ENCODE peak calls at places on chromosomes 1 and 21, in nine cellular contexts. F is uterus; M is OCI-LY7; L is mesenchymal stem cell; W is neuronal stem cell; J is adrenal gland; A is body of pancreas; O is hepatocyte; B is CD8-positive, alpha-beta memory T cell. V is an unnamed sample.
A peak's percentile ranks its signal among the peaks of the same experiment; 100 is the strongest.

GRCh38 chr1:248243204-248243603 is 12.0 kb downstream of the OR2M4 start:
- DNase-seq in F (no peak), M (peak; percentile 46), O (no peak), L (no peak), J (no peak), W (no peak), B (no peak), A (peak; percentile 30), V (peak; percentile 80)

GRCh38 chr21:34639882-34640788 is 25.2 kb upstream of the RCAN1 start:
- DNase-seq in M (no peak), W (no peak), B (no peak), O (no peak), J (no peak), L (peak; percentile 35), F (no peak), A (no peak), V (peak; percentile 92)

GRCh38 chr1:51281807-51282206 is 45.7 kb downstream of the RNF11 start:
- DNase-seq in J (no peak), A (no peak), O (no peak), M (no peak), W (no peak), L (no peak), F (no peak), B (no peak), V (no peak)

GRCh38 chr1:241266121-241266520 is 90.9 kb downstream of the RGS7 start:
- DNase-seq in L (no peak), M (no peak), A (no peak), B (no peak), O (no peak), W (no peak), F (no peak), J (no peak), V (no peak)

GRCh38 chr1:224757508-224757907 is 141.4 kb downstream of the CNIH3 start:
- DNase-seq in W (no peak), A (no peak), L (no peak), O (no peak), M (no peak), F (no peak), J (no peak), B (no peak), V (no peak)

GRCh38 chr1:96598416-96599168 is 123.0 kb upstream of the PTBP2 start:
- DNase-seq in F (no peak), W (no peak), B (no peak), A (no peak), M (no peak), J (no peak), O (no peak), L (peak; percentile 32), V (no peak)

GRCh38 chr1:112508242-112509004 is at the start of gene WNT2B:
- DNase-seq in L (no peak), B (peak; percentile 57), M (peak; percentile 55), A (peak; percentile 46), W (no peak), J (peak; percentile 35), O (peak; percentile 37), F (no peak), V (peak; percentile 10)

GRCh38 chr1:167627615-167627864 is 2.5 kb upstream of the RCSD1 start:
- DNase-seq in A (no peak), L (no peak), J (no peak), F (no peak), W (no peak), O (no peak), M (peak; percentile 65), B (peak; percentile 32), V (no peak)

GRCh38 chr1:53372501-53372951 is 44.7 kb upstream of the LRP8 start:
- DNase-seq in L (no peak), M (no peak), W (no peak), A (no peak), J (peak; percentile 7), F (peak; percentile 6), O (no peak), B (no peak), V (no peak)

GRCh38 chr1:90074555-90075315 is 79.8 kb downstream of the ZNF326 start:
- DNase-seq in B (no peak), O (no peak), M (no peak), J (no peak), F (no peak), W (no peak), A (no peak), L (no peak), V (no peak)

DNA sequence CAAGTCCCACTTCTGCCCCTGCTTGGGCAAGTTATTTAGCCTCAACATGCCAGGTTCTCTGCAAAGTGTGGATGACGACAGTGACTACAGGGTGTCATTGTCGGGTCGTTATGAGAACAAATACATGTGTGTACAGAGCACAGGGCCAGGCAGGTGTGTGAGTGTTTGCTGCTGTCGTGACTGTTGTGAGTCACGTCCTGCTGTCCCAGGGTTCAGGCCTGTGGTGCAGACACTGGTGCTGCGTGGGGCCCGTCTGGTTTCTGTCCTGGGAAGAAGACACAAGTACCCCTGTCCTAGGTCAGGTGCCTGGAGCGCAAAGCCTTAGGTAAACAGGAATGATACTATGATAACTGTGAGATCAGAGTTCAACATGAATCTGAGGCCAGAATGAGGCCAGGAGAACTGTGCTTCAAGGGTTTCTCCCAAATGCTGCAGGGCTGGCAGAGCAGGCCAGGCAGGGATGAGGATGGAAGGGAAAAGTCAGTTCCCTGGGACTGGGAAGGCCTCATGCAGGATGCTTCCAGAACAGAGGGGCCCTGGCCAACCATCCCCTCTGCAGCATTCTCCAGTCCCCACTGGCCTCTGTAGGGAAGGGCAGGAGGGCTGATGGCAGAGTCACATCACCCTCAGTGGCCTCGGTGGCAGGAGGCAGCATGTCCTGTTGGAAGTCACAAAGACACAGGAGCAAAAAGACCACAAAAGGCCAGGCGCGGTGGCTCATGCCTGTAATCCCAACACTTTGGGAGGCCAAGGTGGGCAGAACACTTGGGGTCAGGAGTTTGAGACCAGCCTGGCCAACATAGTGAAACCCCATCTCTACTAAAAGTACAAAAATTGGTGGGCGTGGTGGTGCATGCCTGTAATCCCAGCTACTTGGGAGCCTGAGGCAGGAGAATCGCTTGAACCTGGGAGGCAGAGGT is 15.7 kb downstream of the GPR157 start:
- DNase-seq in W (no peak), L (peak; percentile 65), J (no peak), B (no peak), M (no peak), A (no peak), F (no peak), O (peak; percentile 79), V (no peak)
- H3K4me3 ChIP-seq in W (peak overlapping the region; percentile 26), L (no peak overlapping the region), J (no peak overlapping the region), B (no peak overlapping the region), M (no peak overlapping the region), A (no peak overlapping the region), F (no peak overlapping the region), O (no peak overlapping the region), V (no peak overlapping the region)

GRCh38 chr1:32886828-32887414 is 630 bp downstream of the HPCA start:
- DNase-seq in O (no peak), W (no peak), J (no peak), L (no peak), F (no peak), B (no peak), M (no peak), A (no peak), V (no peak)
- H3K4me3 ChIP-seq in O (no peak overlapping the region), W (peak overlapping the region; percentile 37), J (no peak overlapping the region), L (no peak overlapping the region), F (no peak overlapping the region), B (no peak overlapping the region), M (no peak overlapping the region), A (no peak overlapping the region), V (no peak overlapping the region)

GRCh38 chr1:21749109-21749508 is 33.8 kb downstream of the USP48 start:
- DNase-seq in O (no peak), L (no peak), F (no peak), J (no peak), W (no peak), B (no peak), M (no peak), A (no peak), V (no peak)
- H3K4me3 ChIP-seq in O (no peak overlapping the region), L (no peak overlapping the region), F (no peak overlapping the region), J (no peak overlapping the region), W (no peak overlapping the region), B (no peak overlapping the region), M (no peak overlapping the region), A (no peak overlapping the region), V (no peak overlapping the region)

GRCh38 chr1:205631010-205631726 is 643 bp downstream of the ELK4 start:
- DNase-seq in B (peak; percentile 88), F (peak; percentile 37), J (peak; percentile 65), M (peak; percentile 95), A (peak; percentile 79), O (peak; percentile 90), L (peak; percentile 87), W (peak; percentile 87), V (peak; percentile 97)

GRCh38 chr1:205631727-205632373 is at the start of gene ELK4:
- DNase-seq in F (peak; percentile 99), M (peak; percentile 99), B (peak; percentile 99), O (peak; percentile 99), W (peak; percentile 98), L (peak; percentile 98), A (peak; percentile 99), J (peak; percentile 99), V (peak; percentile 100)

GRCh38 chr1:205630651-205631009 is 1.2 kb downstream of the ELK4 start:
- DNase-seq in A (no peak), W (no peak), M (no peak), F (no peak), J (no peak), L (no peak), B (peak; percentile 1), O (no peak), V (no peak)

GRCh38 chr1:205629751-205630150 is 2.1 kb downstream of the ELK4 start:
- DNase-seq in O (no peak), A (no peak), W (no peak), L (peak; percentile 24), F (no peak), B (no peak), J (no peak), M (peak; percentile 19), V (no peak)

GRCh38 chr1:205630241-205630640 is 1.6 kb downstream of the ELK4 start:
- DNase-seq in L (peak; percentile 77), B (peak; percentile 13), W (no peak), J (no peak), O (no peak), F (no peak), M (peak; percentile 15), A (no peak), V (no peak)
- H3K4me3 ChIP-seq in L (no peak overlapping the region), B (peak overlapping the region; percentile 80), W (no peak overlapping the region), J (no peak overlapping the region), O (peak overlapping the region; percentile 53), F (no peak overlapping the region), M (peak overlapping the region; percentile 92), A (no peak overlapping the region), V (peak overlapping the region; percentile 65)

GRCh38 chr1:12594966-12595838 is 22.8 kb downstream of the DHRS3 start:
- DNase-seq in M (no peak), A (peak; percentile 50), W (peak; percentile 48), B (no peak), J (no peak), L (peak; percentile 52), O (peak; percentile 88), F (peak; percentile 78), V (no peak)
- H3K4me3 ChIP-seq in M (no peak overlapping the region), A (no peak overlapping the region), W (peak overlapping the region; percentile 76), B (peak overlapping the region; percentile 49), J (no peak overlapping the region), L (peak overlapping the region; percentile 40), O (no peak overlapping the region), F (peak overlapping the region; percentile 15), V (no peak overlapping the region)

V was measured in MM.1S.